ENCODE peak calls at places on chromosomes 11 and 22, in ten cellular contexts. D, W, Y, P, Z, R, N, T, K and J are unnamed samples.

GRCh38 chr11:96162816-96163499 is 180.0 kb downstream of the MAML2 start:
- DNase-seq in D (no peak), W (no peak), Y (no peak), P (peak), Z (no peak), R (no peak), N (no peak), T (no peak), K (no peak), J (no peak)

GRCh38 chr11:98036810-98037209 is 983.9 kb upstream of the CNTN5 start:
- DNase-seq in D (no peak), W (no peak), Y (no peak), P (no peak), Z (no peak), R (no peak), N (no peak), T (no peak), K (no peak), J (no peak)

GRCh38 chr11:110892741-110893285 is 180.6 kb upstream of the ARHGAP20 start:
- DNase-seq in D (no peak), W (no peak), Y (peak), P (no peak), Z (no peak), R (no peak), N (no peak), T (no peak), K (no peak), J (no peak)

GRCh38 chr22:36104988-36105387 is 55.6 kb downstream of the APOL3 start:
- DNase-seq in D (no peak), W (no peak), Y (no peak), P (peak), Z (no peak), R (no peak), N (no peak), T (peak), K (no peak), J (no peak)

GRCh38 chr11:97937501-97937900 is 1083.2 kb upstream of the CNTN5 start:
- DNase-seq in D (no peak), W (no peak), Y (no peak), P (no peak), Z (no peak), R (no peak), N (no peak), T (no peak), K (no peak), J (no peak)

GRCh38 chr11:34065505-34066203 is 14.1 kb downstream of the CAPRIN1 start:
- DNase-seq in D (no peak), W (no peak), Y (no peak), P (no peak), Z (no peak), R (no peak), N (no peak), T (no peak), K (no peak), J (no peak)

GRCh38 chr11:61781585-61781984 is 10.8 kb downstream of the TMEM258 start:
- DNase-seq in D (no peak), W (no peak), Y (no peak), P (no peak), Z (no peak), R (no peak), N (no peak), T (no peak), K (no peak), J (no peak)

GRCh38 chr11:73980001-73980960 is 2.4 kb downstream of the UCP2 start:
- DNase-seq in D (no peak), W (no peak), Y (peak), P (peak), Z (peak), R (no peak), N (peak), T (peak), K (no peak), J (peak)

GRCh38 chr11:64094463-64095223 is 58.9 kb downstream of the FLRT1 start:
- DNase-seq in D (no peak), W (no peak), Y (no peak), P (peak), Z (no peak), R (peak), N (peak), T (peak), K (no peak), J (no peak)

GRCh38 chr11:61834278-61835004 is 6.3 kb downstream of the FADS2 start:
- DNase-seq in D (peak), W (peak), Y (no peak), P (no peak), Z (no peak), R (no peak), N (no peak), T (peak), K (no peak), J (no peak)

GRCh38 chr22:42920101-42920820 is 63.2 kb upstream of the ARFGAP3 start:
- DNase-seq in D (no peak), W (peak), Y (no peak), P (peak), Z (no peak), R (no peak), N (no peak), T (no peak), K (no peak), J (no peak)

GRCh38 chr11:133064152-133064877 is 468.0 kb downstream of the OPCML start:
- DNase-seq in D (peak), W (peak), Y (peak), P (peak), Z (peak), R (peak), N (peak), T (peak), K (peak), J (peak)

GRCh38 chr22:50292643-50293440 is 14.6 kb downstream of the PLXNB2 start:
- DNase-seq in D (peak), W (no peak), Y (no peak), P (no peak), Z (no peak), R (no peak), N (no peak), T (no peak), K (no peak), J (no peak)

GRCh38 chr11:69089258-69089657 is 40.5 kb downstream of the TPCN2 start:
- DNase-seq in D (no peak), W (no peak), Y (peak), P (peak), Z (no peak), R (no peak), N (no peak), T (peak), K (no peak), J (no peak)

GRCh38 chr11:79437981-79438630 is 2.7 kb downstream of the TENM4 start:
- DNase-seq in D (no peak), W (peak), Y (no peak), P (peak), Z (no peak), R (no peak), N (no peak), T (no peak), K (no peak), J (peak)

GRCh38 chr11:73235236-73235786 is 17.2 kb downstream of the P2RY2 start:
- DNase-seq in D (no peak), W (no peak), Y (no peak), P (peak), Z (no peak), R (no peak), N (no peak), T (no peak), K (no peak), J (peak)

GRCh38 chr11:69930081-69931059 is 111.2 kb upstream of the FGF3 start:
- DNase-seq in D (no peak), W (peak), Y (no peak), P (peak), Z (no peak), R (no peak), N (no peak), T (no peak), K (no peak), J (peak)

GRCh38 chr11:26558191-26558590 is 13.9 kb downstream of the MUC15 start:
- DNase-seq in D (no peak), W (no peak), Y (no peak), P (no peak), Z (no peak), R (no peak), N (no peak), T (no peak), K (no peak), J (no peak)

GRCh38 chr22:20494978-20495860 is at the start of gene KLHL22:
- DNase-seq in D (peak), W (no peak), Y (peak), P (peak), Z (peak), R (no peak), N (peak), T (no peak), K (no peak), J (peak)
- TF ChIP-seq EP300 in D (no peak), W (no peak), Y (no peak), P (no peak), Z (no peak), R (no peak), N (no peak), T (no peak), K (no peak), J (no peak)

GRCh38 chr22:27220349-27220748 is 563.0 kb downstream of the MIAT start:
- DNase-seq in D (no peak), W (no peak), Y (no peak), P (peak), Z (no peak), R (no peak), N (no peak), T (no peak), K (no peak), J (no peak)
- TF ChIP-seq EP300 in D (no peak), W (no peak), Y (no peak), P (no peak), Z (no peak), R (no peak), N (no peak), T (no peak), K (no peak), J (no peak)

DNA sequence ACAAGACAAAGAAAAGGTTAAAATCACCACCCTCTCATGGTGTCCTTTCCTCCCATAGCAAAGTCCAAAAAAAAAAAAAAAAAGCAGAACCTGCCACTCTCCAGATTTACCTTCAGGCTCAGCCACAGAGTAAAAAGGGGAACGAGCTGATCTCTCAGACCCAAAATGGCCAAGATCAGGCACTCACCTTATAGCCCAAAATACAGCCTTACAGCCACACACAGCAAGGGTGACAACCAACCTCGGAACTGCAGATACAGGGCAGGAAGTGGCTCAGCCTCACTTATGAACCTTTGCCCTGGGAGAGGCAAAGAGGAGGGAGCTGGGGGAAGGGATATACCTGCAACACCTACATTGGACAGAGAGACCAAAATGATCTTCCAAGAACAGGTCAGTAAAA is 4.5 kb downstream of the FHIP1B start:
- DNase-seq in D (no peak), W (no peak), Y (no peak), P (no peak), Z (peak), R (no peak), N (peak), T (no peak), K (no peak), J (no peak)
- TF ChIP-seq EP300 in D (no peak), W (no peak), Y (no peak), P (no peak), Z (no peak), R (no peak), N (no peak), T (no peak), K (no peak), J (no peak)

GRCh38 chr22:30078320-30079311 is 1.6 kb upstream of the HORMAD2 start:
- DNase-seq in D (no peak), W (no peak), Y (no peak), P (no peak), Z (no peak), R (no peak), N (no peak), T (no peak), K (no peak), J (no peak)
- TF ChIP-seq EP300 in D (no peak), W (no peak), Y (no peak), P (no peak), Z (no peak), R (no peak), N (no peak), T (no peak), K (no peak), J (no peak)